ENCODE peak calls at places on chromosomes 16 and 17, in five cellular contexts. X is brain microvascular endothelial cell, I is IMR-90, R is stromal cell of bone marrow, N is GM12865. L is an unnamed sample.

GRCh38 chr16:83031524-83031923 is 404.8 kb downstream of the CDH13 start:
- DNase-seq in X (peak; percentile 58), I (peak; percentile 8), R (no peak), N (no peak), L (no peak)

GRCh38 chr17:55303701-55304145 is 39.0 kb downstream of the HLF start:
- DNase-seq in N (peak; percentile 16), R (no peak), I (peak; percentile 13), X (no peak), L (no peak)

GRCh38 chr16:84916156-84916555 is 95.2 kb downstream of the ZDHHC7 start:
- DNase-seq in I (no peak), N (no peak), X (no peak), R (no peak), L (no peak)

GRCh38 chr17:7528842-7529241 is 20.0 kb upstream of the TNFSF12 start:
- DNase-seq in X (no peak), R (no peak), N (no peak), I (no peak), L (no peak)

GRCh38 chr16:29645699-29646187 is 17.3 kb upstream of the SPN start:
- DNase-seq in I (no peak), N (peak; percentile 90), R (no peak), X (no peak), L (peak; percentile 5)

GRCh38 chr17:63042443-63042842 is 76.4 kb downstream of the TANC2 start:
- DNase-seq in R (no peak), X (no peak), I (no peak), N (no peak), L (no peak)

GRCh38 chr17:63447688-63448005 is 1.5 kb upstream of the CYB561 start:
- DNase-seq in I (no peak), N (no peak), R (no peak), X (no peak), L (no peak)

GRCh38 chr16:83967838-83968482 is at the start of gene NECAB2:
- DNase-seq in I (peak; percentile 8), X (no peak), N (peak; percentile 18), R (no peak), L (peak; percentile 23)

GRCh38 chr17:82193520-82194236 is 19.0 kb downstream of the CCDC57 start:
- DNase-seq in N (no peak), R (no peak), X (no peak), I (no peak), L (no peak)

GRCh38 chr17:66593116-66593515 is 241.8 kb upstream of the CACNG5 start:
- DNase-seq in X (no peak), R (no peak), I (no peak), N (no peak), L (no peak)

GRCh38 chr17:33732116-33732515 is 439.0 kb upstream of the ASIC2 start:
- DNase-seq in X (no peak), N (peak; percentile 2), R (no peak), I (peak; percentile 0), L (no peak)

GRCh38 chr17:29566473-29567361 is at the start of gene ABHD15:
- DNase-seq in X (no peak), R (no peak), N (peak; percentile 72), I (peak; percentile 59), L (peak; percentile 54)

GRCh38 chr17:57948555-57949420 is 6.4 kb downstream of the CUEDC1 start:
- DNase-seq in R (peak; percentile 73), I (peak; percentile 96), X (peak; percentile 66), N (peak; percentile 42), L (peak; percentile 88)

GRCh38 chr17:21019976-21020575 is 22.7 kb downstream of the USP22 start:
- DNase-seq in X (no peak), N (peak; percentile 77), R (no peak), I (no peak), L (no peak)

GRCh38 chr16:73058221-73058615 is 10.3 kb upstream of the ZFHX3 start:
- DNase-seq in R (no peak), X (no peak), I (no peak), N (peak; percentile 70), L (peak; percentile 46)